ENCODE peak calls at places on chromosomes 6 and 20, in eight cellular contexts. M is HL-60, F is GM13976, K is endothelial cell, O is GM23338, G is fibroblast of pulmonary artery, R is pancreas, S is GM12864. E is an unnamed sample.
A peak's percentile ranks its signal among the peaks of the same experiment; 100 is the strongest.

GRCh38 chr20:39874049-39874893 is 814.8 kb downstream of the MAFB start:
- DNase-seq in M (peak; percentile 25), F (peak; percentile 51), K (peak; percentile 92), O (peak; percentile 96), G (peak; percentile 90), R (peak; percentile 38), S (peak; percentile 43), E (peak; percentile 75)

GRCh38 chr6:8268606-8269005 is 166.3 kb upstream of the EEF1E1 start:
- DNase-seq in M (no peak), F (no peak), K (no peak), O (no peak), G (no peak), R (no peak), S (no peak), E (no peak)

GRCh38 chr6:32176476-32177181 is 745 bp upstream of the AGPAT1 start:
- DNase-seq in M (no peak), F (no peak), K (no peak), O (no peak), G (peak; percentile 68), R (no peak), S (no peak), E (no peak)

GRCh38 chr6:17897681-17898080 is 89.8 kb downstream of the KIF13A start:
- DNase-seq in M (no peak), F (no peak), K (no peak), O (no peak), G (no peak), R (no peak), S (no peak), E (no peak)

GRCh38 chr20:24934101-24934661 is 14.9 kb upstream of the CST7 start:
- DNase-seq in M (no peak), F (no peak), K (no peak), O (no peak), G (no peak), R (peak; percentile 60), S (no peak), E (no peak)

GRCh38 chr6:4707011-4707410 is 69.2 kb upstream of the CDYL start:
- DNase-seq in M (no peak), F (no peak), K (no peak), O (no peak), G (no peak), R (no peak), S (no peak), E (no peak)

GRCh38 chr20:6122873-6123649 is at the start of gene FERMT1:
- DNase-seq in M (no peak), F (peak; percentile 45), K (peak; percentile 51), O (peak; percentile 78), G (peak; percentile 58), R (peak; percentile 87), S (no peak), E (peak; percentile 41)

GRCh38 chr6:44489912-44490604 is 102.6 kb downstream of the CDC5L start:
- DNase-seq in M (no peak), F (no peak), K (no peak), O (no peak), G (peak; percentile 98), R (no peak), S (no peak), E (no peak)

GRCh38 chr6:75621846-75622245 is 20.2 kb downstream of the SENP6 start:
- DNase-seq in M (no peak), F (no peak), K (no peak), O (no peak), G (no peak), R (no peak), S (no peak), E (no peak)

GRCh38 chr6:78700997-78701396 is 166.4 kb upstream of the IRAK1BP1 start:
- DNase-seq in M (no peak), F (no peak), K (no peak), O (no peak), G (no peak), R (no peak), S (no peak), E (no peak)

GRCh38 chr20:59363094-59363493 is 62.7 kb downstream of the EDN3 start:
- DNase-seq in M (no peak), F (no peak), K (no peak), O (no peak), G (no peak), R (no peak), S (no peak), E (no peak)

GRCh38 chr6:97294451-97294850 is 11.4 kb upstream of the MMS22L start:
- DNase-seq in M (no peak), F (no peak), K (no peak), O (peak; percentile 5), G (peak; percentile 16), R (no peak), S (no peak), E (no peak)

GRCh38 chr6:157089258-157089657 is 234.1 kb downstream of the TMEM242 start:
- DNase-seq in M (no peak), F (no peak), K (peak; percentile 60), O (peak; percentile 97), G (peak; percentile 79), R (no peak), S (no peak), E (no peak)

GRCh38 chr6:115783402-115784061 is 277.2 kb downstream of the FRK start:
- DNase-seq in M (no peak), F (no peak), K (no peak), O (no peak), G (peak; percentile 8), R (no peak), S (no peak), E (no peak)

GRCh38 chr20:51487525-51488279 is 54.8 kb downstream of the NFATC2 start:
- DNase-seq in M (no peak), F (no peak), K (no peak), O (no peak), G (peak; percentile 72), R (no peak), S (no peak), E (no peak)

GRCh38 chr6:138231399-138231886 is 13.2 kb upstream of the PBOV1 start:
- DNase-seq in M (no peak), F (no peak), K (no peak), O (no peak), G (no peak), R (no peak), S (no peak), E (no peak)

GRCh38 chr6:157898169-157898568 is 75.1 kb downstream of the SNX9 start:
- DNase-seq in M (no peak), F (no peak), K (no peak), O (no peak), G (no peak), R (no peak), S (no peak), E (no peak)

GRCh38 chr6:134175532-134176282 is 123.3 kb upstream of the SLC2A12 start:
- DNase-seq in M (no peak), F (peak; percentile 47), K (no peak), O (peak; percentile 63), G (peak; percentile 91), R (peak; percentile 91), S (no peak), E (peak; percentile 54)

DNA sequence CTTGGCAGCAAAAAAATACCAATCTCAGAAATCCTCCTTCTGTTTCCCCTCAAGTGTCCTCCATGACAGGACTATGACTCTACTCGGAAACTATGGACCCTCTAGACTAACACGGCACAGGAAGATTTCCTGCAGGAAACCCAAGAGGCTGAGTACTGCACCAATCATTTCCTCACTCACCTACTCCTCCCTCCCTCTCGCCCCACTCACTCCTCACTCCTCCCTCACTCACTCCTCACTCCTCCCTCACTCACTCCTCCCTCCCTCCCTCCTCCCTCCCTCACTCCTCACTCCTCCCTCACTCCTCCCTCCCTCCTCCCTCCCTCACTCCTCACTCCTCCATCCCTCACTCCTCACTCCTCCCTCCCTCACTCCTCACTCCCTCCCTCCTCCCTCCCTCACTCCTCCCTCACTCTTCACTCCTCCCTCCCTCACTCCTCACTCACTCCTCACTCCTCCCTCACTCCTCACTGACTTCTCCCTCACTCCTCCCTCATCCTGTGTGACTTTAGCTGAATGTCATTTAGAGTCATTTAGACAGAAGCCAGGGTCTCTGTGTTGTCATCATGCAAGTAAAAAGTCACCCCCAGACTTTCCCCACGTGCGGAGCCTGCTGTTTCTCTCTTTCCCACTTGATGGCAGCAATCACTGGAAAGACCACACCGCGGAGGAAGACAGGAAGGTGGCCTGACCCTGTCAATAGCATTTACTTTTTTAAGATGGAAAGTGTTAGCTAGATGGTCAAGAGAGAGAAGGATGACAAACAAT is 226.8 kb upstream of the PDE10A start:
- DNase-seq in M (no peak), F (no peak), K (peak; percentile 62), O (peak; percentile 76), G (peak; percentile 73), R (no peak), S (no peak), E (peak; percentile 22)
- TF ChIP-seq CTCF in M (no peak), F (peak; percentile 14), K (peak; percentile 50), O (peak; percentile 82), G (peak; percentile 85), R (peak; percentile 19), S (peak; percentile 46), E (peak; percentile 15)

GRCh38 chr6:46704562-46704961 is 16.9 kb downstream of the TDRD6 start:
- DNase-seq in M (no peak), F (no peak), K (no peak), O (peak; percentile 48), G (peak; percentile 40), R (no peak), S (no peak), E (no peak)
- TF ChIP-seq CTCF in M (no peak), F (no peak), K (no peak), O (peak; percentile 28), G (no peak), R (no peak), S (no peak), E (no peak)

DNA sequence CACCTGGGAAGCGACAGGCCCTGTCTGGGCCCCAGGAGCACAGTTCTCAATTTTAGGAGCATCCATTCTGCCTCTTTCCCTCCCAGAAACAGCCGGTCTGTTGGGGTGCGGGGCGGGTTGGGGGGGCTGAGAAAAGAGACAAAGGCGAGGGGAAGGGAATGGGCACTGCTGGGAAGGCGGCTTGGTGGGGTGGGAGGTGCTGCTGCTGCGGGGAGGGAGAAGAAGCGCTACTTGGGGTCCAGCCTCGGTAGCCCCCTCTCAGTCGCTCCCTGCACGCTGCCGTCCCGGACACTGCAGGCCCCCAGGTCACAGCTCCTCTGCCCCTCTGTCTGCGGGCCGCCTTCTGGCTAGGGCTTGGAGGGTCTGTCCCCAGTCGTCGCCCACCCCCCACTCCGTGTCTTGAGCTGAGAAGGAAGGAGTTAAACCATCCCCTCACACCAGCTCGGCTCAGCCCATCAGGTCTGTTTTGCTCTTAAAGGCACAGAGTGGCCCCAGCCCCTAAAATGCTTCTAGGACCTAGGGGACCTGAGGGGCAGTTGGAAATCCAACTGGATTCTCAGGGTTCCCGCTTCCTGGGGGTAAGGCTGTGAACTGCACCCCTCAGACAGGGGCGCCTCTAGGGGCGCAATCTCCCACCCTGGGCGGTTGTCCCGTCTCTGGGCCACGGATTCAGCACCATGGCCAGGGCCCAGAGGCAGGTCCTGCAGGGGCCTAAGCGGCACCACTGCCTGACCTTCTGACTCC is 740 bp downstream of the GDAP1L1 start:
- DNase-seq in M (peak; percentile 17), F (peak; percentile 64), K (peak; percentile 89), O (peak; percentile 93), G (peak; percentile 32), R (no peak), S (no peak), E (peak; percentile 62)
- TF ChIP-seq CTCF in M (no peak), F (no peak), K (peak; percentile 50), O (peak; percentile 85), G (peak; percentile 43), R (no peak), S (peak; percentile 38), E (no peak)

DNA sequence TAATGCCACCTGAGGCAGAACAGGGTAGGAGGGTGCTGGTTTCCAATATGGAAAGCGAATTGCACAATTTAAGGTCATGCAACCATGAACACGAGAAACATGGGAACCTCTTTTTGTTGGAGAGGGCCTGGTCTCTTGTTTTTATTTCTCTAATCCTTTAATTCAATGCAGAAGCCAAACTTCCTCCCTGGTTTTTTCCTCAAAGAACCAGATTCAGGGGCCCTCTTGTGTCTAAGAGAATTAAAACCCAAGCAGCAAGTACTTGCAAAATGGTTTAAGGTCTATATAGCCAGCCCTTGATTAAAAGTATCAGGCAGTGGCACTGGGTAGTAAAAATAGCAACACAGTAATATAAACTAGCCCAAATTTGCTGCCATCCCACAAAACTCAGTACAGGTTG is 19.5 kb downstream of the GSTA4 start:
- DNase-seq in M (no peak), F (no peak), K (no peak), O (no peak), G (no peak), R (no peak), S (no peak), E (no peak)
- TF ChIP-seq CTCF in M (no peak), F (no peak), K (no peak), O (no peak), G (no peak), R (no peak), S (no peak), E (no peak)